ENCODE peak calls at places on chromosomes 1 and 21, in nine cellular contexts. I is posterior vena cava; Q is amygdala; E is activated naive CD8-positive, alpha-beta T cell treated with anti-CD3 and anti-CD28 coated beads for 36 hours; X is CD4-positive, alpha-beta memory T cell; O is GM04504; G is GM12892; W is heart left ventricle; Z is activated CD4-positive, alpha-beta T cell treated with anti-CD3 and anti-CD28 coated beads, Interleukin-2, amount 50 U/mL, for 1 hour. A is an unnamed sample.

GRCh38 chr1:153921803-153922075 is 1.0 kb downstream of the GATAD2B start:
- DNase-seq in Z (no peak), I (no peak), G (no peak), O (no peak), X (no peak), E (peak), W (no peak), Q (no peak), A (no peak)

GRCh38 chr1:150017206-150017750 is 6.8 kb upstream of the OTUD7B start:
- DNase-seq in G (no peak), E (no peak), W (no peak), Z (no peak), I (no peak), Q (no peak), X (no peak), O (no peak), A (no peak)

GRCh38 chr1:22949807-22950462 is 22.7 kb downstream of the LACTBL1 start:
- DNase-seq in I (no peak), E (no peak), Q (no peak), Z (no peak), G (no peak), W (no peak), O (peak), X (no peak), A (no peak)

GRCh38 chr1:90550616-90551406 is 166.3 kb downstream of the BARHL2 start:
- DNase-seq in G (no peak), Z (no peak), E (no peak), Q (no peak), I (no peak), W (no peak), X (no peak), O (no peak), A (no peak)

GRCh38 chr1:31936278-31936965 is 1.7 kb downstream of the PTP4A2 start:
- DNase-seq in Z (no peak), Q (no peak), O (no peak), G (no peak), E (no peak), X (no peak), I (no peak), W (no peak), A (no peak)

GRCh38 chr21:29470397-29470796 is 171.7 kb downstream of the BACH1 start:
- DNase-seq in E (no peak), I (no peak), G (no peak), X (no peak), O (no peak), Z (no peak), W (no peak), Q (no peak), A (no peak)

GRCh38 chr21:36606983-36607325 is 92.0 kb upstream of the SIM2 start:
- DNase-seq in Q (no peak), Z (no peak), X (no peak), G (no peak), O (no peak), I (no peak), E (no peak), W (no peak), A (no peak)

GRCh38 chr1:11570821-11571220 is 83.4 kb downstream of the FBXO2 start:
- DNase-seq in Q (no peak), I (no peak), Z (no peak), O (no peak), G (no peak), E (no peak), W (no peak), X (no peak), A (no peak)

GRCh38 chr1:77824083-77824482 is 44.6 kb downstream of the MIGA1 start:
- DNase-seq in X (no peak), I (no peak), E (no peak), W (no peak), Z (no peak), G (no peak), O (no peak), Q (no peak), A (no peak)

GRCh38 chr1:165441166-165441955 is 3.6 kb downstream of the RXRG start:
- DNase-seq in W (no peak), G (no peak), E (no peak), I (no peak), O (no peak), Z (no peak), Q (no peak), X (no peak), A (no peak)

GRCh38 chr1:43507296-43508295 is 23.1 kb upstream of the PTPRF start:
- DNase-seq in Z (no peak), G (no peak), I (peak), W (peak), Q (no peak), E (no peak), X (no peak), O (no peak), A (no peak)

GRCh38 chr1:205270764-205271163 is 43.0 kb downstream of the TMCC2 start:
- DNase-seq in Z (no peak), O (no peak), X (no peak), G (no peak), W (no peak), Q (no peak), E (no peak), I (no peak), A (no peak)

GRCh38 chr1:183270541-183271141 is 84.6 kb downstream of the LAMC2 start:
- DNase-seq in O (peak), I (peak), Q (no peak), X (no peak), W (peak), Z (no peak), E (no peak), G (no peak), A (no peak)

GRCh38 chr1:153434746-153435455 is 18.6 kb downstream of the S100A7A start:
- DNase-seq in E (no peak), Z (no peak), G (no peak), Q (no peak), I (no peak), X (no peak), O (no peak), W (no peak), A (no peak)

GRCh38 chr1:152442765-152443164 is 28.7 kb upstream of the CRNN start:
- DNase-seq in X (no peak), Q (no peak), E (no peak), O (no peak), G (no peak), I (no peak), W (no peak), Z (no peak), A (no peak)

GRCh38 chr21:26280715-26281310 is 110.2 kb upstream of the APP start:
- DNase-seq in W (no peak), X (no peak), G (no peak), I (no peak), Z (no peak), E (no peak), Q (no peak), O (no peak), A (no peak)

GRCh38 chr1:19122668-19123067 is 87.4 kb downstream of the UBR4 start:
- DNase-seq in W (peak), E (no peak), O (no peak), G (no peak), Q (no peak), I (no peak), Z (no peak), X (no peak), A (no peak)

GRCh38 chr1:226486163-226486562 is 62.4 kb upstream of the STUM start:
- DNase-seq in Z (no peak), G (no peak), Q (no peak), X (peak), O (no peak), W (no peak), I (no peak), E (no peak), A (no peak)

GRCh38 chr1:161805399-161806197 is 39.5 kb downstream of the ATF6 start:
- DNase-seq in I (no peak), Z (no peak), W (no peak), E (no peak), Q (no peak), O (no peak), X (no peak), G (no peak), A (no peak)

GRCh38 chr1:89279011-89279466 is 6.4 kb upstream of the GBP5 start:
- DNase-seq in X (peak), Z (no peak), W (no peak), Q (no peak), I (no peak), G (no peak), E (no peak), O (no peak), A (no peak)